ENCODE peak calls at places on chromosomes 4 and X, in five cellular contexts. One of them, this sample, is unnamed.

GRCh38 chrX:100647095-100647494 is 3.1 kb downstream of the SRPX2 start:
- DNase-seq in fibroblast of mammary gland: peak; percentile 71
- DNase-seq in GM12865: no peak
- DNase-seq in suprapubic skin: no peak
- DNase-seq in upper lobe of right lung: no peak
- DNase-seq in this sample: no peak

GRCh38 chr4:86498560-86499166 is 95.5 kb upstream of the PTPN13 start:
- DNase-seq in fibroblast of mammary gland: peak; percentile 67
- DNase-seq in GM12865: peak; percentile 77
- DNase-seq in suprapubic skin: no peak
- DNase-seq in upper lobe of right lung: no peak
- DNase-seq in this sample: peak; percentile 66

GRCh38 chr4:185256444-185256843 is 47.0 kb downstream of the SNX25 start:
- DNase-seq in fibroblast of mammary gland: peak; percentile 81
- DNase-seq in GM12865: no peak
- DNase-seq in suprapubic skin: no peak
- DNase-seq in upper lobe of right lung: no peak
- DNase-seq in this sample: no peak

GRCh38 chr4:39023059-39023458 is 9.2 kb downstream of the TMEM156 start:
- DNase-seq in fibroblast of mammary gland: no peak
- DNase-seq in GM12865: no peak
- DNase-seq in suprapubic skin: no peak
- DNase-seq in upper lobe of right lung: no peak
- DNase-seq in this sample: no peak

GRCh38 chr4:44210750-44211149 is 237.9 kb downstream of the KCTD8 start:
- DNase-seq in fibroblast of mammary gland: no peak
- DNase-seq in GM12865: no peak
- DNase-seq in suprapubic skin: no peak
- DNase-seq in upper lobe of right lung: no peak
- DNase-seq in this sample: no peak

GRCh38 chrX:141176586-141177451 is at the start of gene LDOC1:
- DNase-seq in fibroblast of mammary gland: peak; percentile 71
- DNase-seq in GM12865: no peak
- DNase-seq in suprapubic skin: peak; percentile 80
- DNase-seq in upper lobe of right lung: peak; percentile 86
- DNase-seq in this sample: peak; percentile 76

GRCh38 chr4:174865418-174865985 is 36.5 kb upstream of the GLRA3 start:
- DNase-seq in fibroblast of mammary gland: peak; percentile 2
- DNase-seq in GM12865: no peak
- DNase-seq in suprapubic skin: no peak
- DNase-seq in upper lobe of right lung: no peak
- DNase-seq in this sample: no peak

GRCh38 chr4:84971319-84971932 is 4.9 kb upstream of the WDFY3 start:
- DNase-seq in fibroblast of mammary gland: peak; percentile 77
- DNase-seq in GM12865: peak; percentile 39
- DNase-seq in suprapubic skin: no peak
- DNase-seq in upper lobe of right lung: no peak
- DNase-seq in this sample: peak; percentile 62

GRCh38 chr4:148926861-148927260 is 484.6 kb upstream of the NR3C2 start:
- DNase-seq in fibroblast of mammary gland: peak; percentile 38
- DNase-seq in GM12865: no peak
- DNase-seq in suprapubic skin: no peak
- DNase-seq in upper lobe of right lung: no peak
- DNase-seq in this sample: no peak

GRCh38 chr4:20265726-20266125 is 14.0 kb downstream of the SLIT2 start:
- DNase-seq in fibroblast of mammary gland: no peak
- DNase-seq in GM12865: no peak
- DNase-seq in suprapubic skin: no peak
- DNase-seq in upper lobe of right lung: no peak
- DNase-seq in this sample: no peak
- TF ChIP-seq CTCF in fibroblast of mammary gland: no peak
- TF ChIP-seq CTCF in GM12865: no peak
- TF ChIP-seq CTCF in suprapubic skin: no peak
- TF ChIP-seq CTCF in upper lobe of right lung: no peak
- TF ChIP-seq CTCF in this sample: no peak

GRCh38 chr4:11073621-11074051 is 355.1 kb downstream of the HS3ST1 start:
- DNase-seq in fibroblast of mammary gland: peak; percentile 87
- DNase-seq in GM12865: no peak
- DNase-seq in suprapubic skin: no peak
- DNase-seq in upper lobe of right lung: no peak
- DNase-seq in this sample: no peak
- TF ChIP-seq CTCF in fibroblast of mammary gland: no peak
- TF ChIP-seq CTCF in GM12865: no peak
- TF ChIP-seq CTCF in suprapubic skin: no peak
- TF ChIP-seq CTCF in upper lobe of right lung: no peak
- TF ChIP-seq CTCF in this sample: no peak

DNA sequence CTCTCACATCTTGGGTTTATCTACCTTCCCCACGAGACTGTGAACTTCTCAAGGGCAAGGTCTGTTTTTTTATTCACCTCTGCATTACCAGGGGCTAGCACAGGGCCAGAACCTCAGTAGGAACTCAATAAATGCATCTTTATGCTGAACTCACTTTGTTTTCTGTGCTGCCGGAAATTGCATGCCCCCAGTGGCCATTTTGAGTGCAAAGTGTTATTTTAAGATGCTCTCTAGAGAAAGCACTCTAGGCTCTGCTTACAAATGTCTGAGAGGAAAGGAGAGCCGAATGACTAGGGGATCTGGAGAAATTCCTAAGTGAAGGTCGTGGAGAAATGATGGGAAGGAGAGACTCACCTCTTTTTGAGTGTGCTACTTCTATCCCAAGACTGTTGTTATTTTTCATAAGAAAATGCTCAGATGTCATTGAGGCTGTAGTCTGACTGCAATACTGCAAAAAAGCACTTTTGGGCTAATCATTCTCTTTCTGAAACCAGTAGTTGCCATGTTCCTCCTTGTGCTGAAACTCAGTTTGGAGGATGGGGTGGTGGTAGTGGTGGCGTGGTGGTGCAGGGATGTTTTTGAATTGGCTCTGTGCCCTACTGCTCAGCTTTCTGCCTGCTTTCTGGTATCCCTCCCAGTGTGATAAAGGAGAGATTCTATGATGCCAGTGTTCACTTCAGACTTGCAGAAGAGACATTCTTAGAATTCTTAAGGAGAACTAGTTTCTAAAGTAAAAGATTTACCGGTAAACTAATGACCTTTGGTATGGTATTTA is 41.3 kb downstream of the DOCK11 start:
- DNase-seq in fibroblast of mammary gland: peak; percentile 30
- DNase-seq in GM12865: peak; percentile 72
- DNase-seq in suprapubic skin: no peak
- DNase-seq in upper lobe of right lung: no peak
- DNase-seq in this sample: peak; percentile 68
- TF ChIP-seq CTCF in fibroblast of mammary gland: peak; percentile 41
- TF ChIP-seq CTCF in GM12865: peak; percentile 48
- TF ChIP-seq CTCF in suprapubic skin: no peak
- TF ChIP-seq CTCF in upper lobe of right lung: peak; percentile 32
- TF ChIP-seq CTCF in this sample: peak; percentile 54

GRCh38 chr4:55158957-55159356 is 33.6 kb upstream of the KDR start:
- DNase-seq in fibroblast of mammary gland: no peak
- DNase-seq in GM12865: no peak
- DNase-seq in suprapubic skin: no peak
- DNase-seq in upper lobe of right lung: no peak
- DNase-seq in this sample: no peak
- TF ChIP-seq CTCF in fibroblast of mammary gland: peak; percentile 23
- TF ChIP-seq CTCF in GM12865: no peak
- TF ChIP-seq CTCF in suprapubic skin: no peak
- TF ChIP-seq CTCF in upper lobe of right lung: no peak
- TF ChIP-seq CTCF in this sample: no peak

GRCh38 chr4:146338512-146338911 is 124.2 kb downstream of the REELD1 start:
- DNase-seq in fibroblast of mammary gland: peak; percentile 23
- DNase-seq in GM12865: peak; percentile 14
- DNase-seq in suprapubic skin: no peak
- DNase-seq in upper lobe of right lung: no peak
- DNase-seq in this sample: peak; percentile 33

GRCh38 chr4:146343776-146344175 is 129.4 kb downstream of the REELD1 start:
- DNase-seq in fibroblast of mammary gland: no peak
- DNase-seq in GM12865: no peak
- DNase-seq in suprapubic skin: no peak
- DNase-seq in upper lobe of right lung: no peak
- DNase-seq in this sample: no peak

GRCh38 chr4:146343199-146343598 is 128.9 kb downstream of the REELD1 start:
- DNase-seq in fibroblast of mammary gland: no peak
- DNase-seq in GM12865: peak; percentile 75
- DNase-seq in suprapubic skin: no peak
- DNase-seq in upper lobe of right lung: no peak
- DNase-seq in this sample: no peak

GRCh38 chr4:146342600-146343192 is 128.4 kb downstream of the REELD1 start:
- DNase-seq in fibroblast of mammary gland: peak; percentile 59
- DNase-seq in GM12865: peak; percentile 65
- DNase-seq in suprapubic skin: no peak
- DNase-seq in upper lobe of right lung: no peak
- DNase-seq in this sample: peak; percentile 57

DNA sequence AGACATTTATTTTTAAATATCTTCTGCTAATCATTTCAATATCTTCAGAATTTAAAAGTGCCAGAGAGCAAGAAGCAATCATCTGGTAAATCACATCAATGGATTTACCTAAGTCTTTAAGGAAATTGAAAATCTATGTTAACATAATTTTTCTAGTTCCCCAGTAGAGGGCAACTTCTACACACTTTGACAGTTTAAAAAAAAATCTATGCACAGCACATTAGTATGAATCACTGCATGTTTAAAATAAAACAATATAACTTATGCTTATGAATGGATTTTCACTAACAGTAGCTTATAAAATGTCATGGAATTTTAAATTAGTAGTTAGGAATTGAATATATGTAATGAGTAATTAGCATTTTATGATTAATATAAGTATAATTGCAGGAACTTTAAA is 126.5 kb downstream of the REELD1 start:
- DNase-seq in fibroblast of mammary gland: peak; percentile 47
- DNase-seq in GM12865: peak; percentile 23
- DNase-seq in suprapubic skin: no peak
- DNase-seq in upper lobe of right lung: no peak
- DNase-seq in this sample: peak; percentile 37
- TF ChIP-seq CTCF in fibroblast of mammary gland: peak; percentile 55
- TF ChIP-seq CTCF in GM12865: peak; percentile 30
- TF ChIP-seq CTCF in suprapubic skin: no peak
- TF ChIP-seq CTCF in upper lobe of right lung: peak; percentile 43
- TF ChIP-seq CTCF in this sample: peak; percentile 42

DNA sequence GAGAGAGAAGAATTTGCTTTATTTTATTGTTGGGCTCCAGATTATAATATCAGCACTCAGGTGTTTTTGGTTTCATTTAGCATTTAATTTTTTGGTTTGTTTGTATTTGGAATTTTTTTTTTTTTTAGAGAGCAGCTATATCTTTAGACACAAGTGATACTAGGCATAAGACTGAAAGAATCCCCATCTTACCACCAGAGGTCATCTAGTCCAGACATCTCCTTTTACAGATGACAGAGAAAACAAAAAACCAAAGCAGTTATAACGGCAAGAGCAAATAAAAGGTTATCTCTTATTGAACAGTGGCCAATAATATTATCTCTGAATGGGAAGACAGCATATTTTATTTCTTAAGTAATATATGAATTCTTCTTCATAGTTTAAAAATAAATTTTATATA is 22.8 kb downstream of the USP38 start:
- DNase-seq in fibroblast of mammary gland: peak; percentile 52
- DNase-seq in GM12865: no peak
- DNase-seq in suprapubic skin: no peak
- DNase-seq in upper lobe of right lung: no peak
- DNase-seq in this sample: peak; percentile 38
- TF ChIP-seq CTCF in fibroblast of mammary gland: peak; percentile 40
- TF ChIP-seq CTCF in GM12865: no peak
- TF ChIP-seq CTCF in suprapubic skin: peak; percentile 13
- TF ChIP-seq CTCF in upper lobe of right lung: peak; percentile 40
- TF ChIP-seq CTCF in this sample: peak; percentile 32

DNA sequence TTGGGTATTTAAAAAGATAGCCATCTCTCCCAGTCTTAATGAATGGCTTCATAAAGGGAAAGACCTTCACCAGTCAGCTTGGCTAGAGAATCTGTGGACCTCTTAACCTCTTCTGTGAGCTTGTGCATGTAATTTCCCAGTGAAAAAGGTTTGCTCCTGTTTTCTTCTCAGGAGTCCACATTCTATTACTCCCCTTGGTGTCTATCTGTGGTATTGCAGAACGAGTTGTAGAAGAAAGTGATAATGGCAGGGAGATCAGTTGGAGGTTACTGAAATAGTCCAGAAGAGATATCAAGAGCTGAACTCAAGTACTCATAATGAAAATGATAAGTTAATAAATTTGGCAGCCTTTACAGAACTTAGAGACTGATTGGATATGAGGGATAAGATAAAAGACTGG is 16.5 kb upstream of the VAMP7 start:
- DNase-seq in fibroblast of mammary gland: peak; percentile 14
- DNase-seq in GM12865: no peak
- DNase-seq in suprapubic skin: no peak
- DNase-seq in upper lobe of right lung: no peak
- DNase-seq in this sample: no peak
- TF ChIP-seq CTCF in fibroblast of mammary gland: peak; percentile 30
- TF ChIP-seq CTCF in GM12865: no peak
- TF ChIP-seq CTCF in suprapubic skin: no peak
- TF ChIP-seq CTCF in upper lobe of right lung: no peak
- TF ChIP-seq CTCF in this sample: peak; percentile 39

DNA sequence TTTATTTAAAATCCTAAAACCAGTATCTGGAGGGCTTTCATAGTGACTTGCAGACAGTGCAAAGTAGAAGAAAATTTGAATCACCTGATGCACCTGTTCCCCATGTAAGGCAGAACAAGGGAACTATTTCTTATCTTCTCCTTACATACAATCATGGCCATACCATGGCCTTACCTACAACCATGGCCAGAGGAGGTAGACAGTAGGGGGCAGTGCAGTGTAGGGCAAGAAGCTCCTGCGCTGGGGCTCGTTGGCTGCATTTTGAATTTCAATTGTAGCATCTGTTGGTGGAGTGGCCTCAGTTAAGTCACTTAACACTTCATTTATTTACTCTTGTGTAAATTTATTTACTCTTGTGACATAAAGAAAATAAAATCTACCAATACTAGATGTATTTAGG is 33.0 kb downstream of the GALNTL6 start:
- DNase-seq in fibroblast of mammary gland: peak; percentile 40
- DNase-seq in GM12865: peak; percentile 79
- DNase-seq in suprapubic skin: no peak
- DNase-seq in upper lobe of right lung: no peak
- DNase-seq in this sample: peak; percentile 60
- TF ChIP-seq CTCF in fibroblast of mammary gland: peak; percentile 50
- TF ChIP-seq CTCF in GM12865: peak; percentile 76
- TF ChIP-seq CTCF in suprapubic skin: peak; percentile 12
- TF ChIP-seq CTCF in upper lobe of right lung: peak; percentile 23
- TF ChIP-seq CTCF in this sample: peak; percentile 80

GRCh38 chrX:11460347-11460746 is 167.1 kb downstream of the AMELX start:
- DNase-seq in fibroblast of mammary gland: peak; percentile 17
- DNase-seq in GM12865: no peak
- DNase-seq in suprapubic skin: no peak
- DNase-seq in upper lobe of right lung: no peak
- DNase-seq in this sample: no peak
- TF ChIP-seq CTCF in fibroblast of mammary gland: peak; percentile 22
- TF ChIP-seq CTCF in GM12865: no peak
- TF ChIP-seq CTCF in suprapubic skin: no peak
- TF ChIP-seq CTCF in upper lobe of right lung: no peak
- TF ChIP-seq CTCF in this sample: no peak